ENCODE peak calls at places on chromosomes 16 and 17, in four cellular contexts. One of them, this sample, is unnamed.

GRCh38 chr16:47258874-47259461 is 115.2 kb upstream of the NETO2 start:
- DNase-seq in SK-N-SH: peak; percentile 42
- DNase-seq in HepG2: peak; percentile 38
- DNase-seq in GM12878: peak; percentile 5
- DNase-seq in this sample: peak; percentile 55

GRCh38 chr17:72931163-72931562 is 161.3 kb downstream of the SLC39A11 start:
- DNase-seq in HepG2: no peak
- DNase-seq in SK-N-SH: no peak
- DNase-seq in GM12878: peak; percentile 25
- DNase-seq in this sample: no peak

GRCh38 chr17:79652999-79653643 is 42.3 kb upstream of the RBFOX3 start:
- DNase-seq in SK-N-SH: no peak
- DNase-seq in GM12878: no peak
- DNase-seq in HepG2: no peak
- DNase-seq in this sample: no peak

GRCh38 chr17:69919789-69920188 is 155.2 kb upstream of the KCNJ16 start:
- DNase-seq in GM12878: no peak
- DNase-seq in SK-N-SH: no peak
- DNase-seq in HepG2: no peak
- DNase-seq in this sample: no peak

GRCh38 chr17:50934672-50935200 is 68.6 kb upstream of the TOB1 start:
- DNase-seq in HepG2: no peak
- DNase-seq in SK-N-SH: no peak
- DNase-seq in GM12878: no peak
- DNase-seq in this sample: peak; percentile 60

GRCh38 chr16:80804451-80805383 is at the start of gene CDYL2:
- DNase-seq in GM12878: no peak
- DNase-seq in SK-N-SH: peak; percentile 78
- DNase-seq in HepG2: no peak
- DNase-seq in this sample: peak; percentile 36

GRCh38 chr16:75292691-75293090 is 41.3 kb upstream of the BCAR1 start:
- DNase-seq in SK-N-SH: no peak
- DNase-seq in HepG2: no peak
- DNase-seq in GM12878: no peak
- DNase-seq in this sample: no peak

GRCh38 chr17:50558955-50559614 is 1.4 kb upstream of the CACNA1G start:
- DNase-seq in GM12878: no peak
- DNase-seq in HepG2: no peak
- DNase-seq in SK-N-SH: no peak
- DNase-seq in this sample: no peak

GRCh38 chr16:75064403-75065148 is 52.0 kb downstream of the LDHD start:
- DNase-seq in SK-N-SH: no peak
- DNase-seq in GM12878: no peak
- DNase-seq in HepG2: peak; percentile 83
- DNase-seq in this sample: peak; percentile 66

GRCh38 chr16:17983114-17983513 is 353.4 kb downstream of the NPIPA8 start:
- DNase-seq in GM12878: no peak
- DNase-seq in HepG2: no peak
- DNase-seq in SK-N-SH: no peak
- DNase-seq in this sample: no peak

GRCh38 chr16:14140916-14141315 is 69.8 kb downstream of the MRTFB start:
- DNase-seq in HepG2: no peak
- DNase-seq in SK-N-SH: no peak
- DNase-seq in GM12878: no peak
- DNase-seq in this sample: no peak

GRCh38 chr17:40648326-40648968 is 829 bp upstream of the SMARCE1 start:
- DNase-seq in GM12878: no peak
- DNase-seq in SK-N-SH: no peak
- DNase-seq in HepG2: peak; percentile 56
- DNase-seq in this sample: no peak

GRCh38 chr16:75382611-75383010 is 50.7 kb downstream of the CFDP1 start:
- DNase-seq in GM12878: no peak
- DNase-seq in SK-N-SH: no peak
- DNase-seq in HepG2: no peak
- DNase-seq in this sample: no peak

GRCh38 chr16:69839798-69840409 is 77.8 kb downstream of the WWP2 start:
- DNase-seq in HepG2: peak; percentile 81
- DNase-seq in SK-N-SH: no peak
- DNase-seq in GM12878: no peak
- DNase-seq in this sample: no peak

GRCh38 chr17:57482657-57483056 is 226.3 kb downstream of the MSI2 start:
- DNase-seq in SK-N-SH: no peak
- DNase-seq in HepG2: no peak
- DNase-seq in GM12878: no peak
- DNase-seq in this sample: no peak

GRCh38 chr16:79209308-79209707 is 391.2 kb downstream of the MAF start:
- DNase-seq in SK-N-SH: no peak
- DNase-seq in HepG2: no peak
- DNase-seq in GM12878: no peak
- DNase-seq in this sample: no peak

GRCh38 chr17:63086483-63087185 is 120.6 kb downstream of the TANC2 start:
- DNase-seq in HepG2: no peak
- DNase-seq in SK-N-SH: no peak
- DNase-seq in GM12878: no peak
- DNase-seq in this sample: no peak
- TF ChIP-seq NFIC in HepG2: no peak
- TF ChIP-seq NFIC in SK-N-SH: no peak
- TF ChIP-seq NFIC in GM12878: no peak
- TF ChIP-seq NFIC in this sample: no peak

DNA sequence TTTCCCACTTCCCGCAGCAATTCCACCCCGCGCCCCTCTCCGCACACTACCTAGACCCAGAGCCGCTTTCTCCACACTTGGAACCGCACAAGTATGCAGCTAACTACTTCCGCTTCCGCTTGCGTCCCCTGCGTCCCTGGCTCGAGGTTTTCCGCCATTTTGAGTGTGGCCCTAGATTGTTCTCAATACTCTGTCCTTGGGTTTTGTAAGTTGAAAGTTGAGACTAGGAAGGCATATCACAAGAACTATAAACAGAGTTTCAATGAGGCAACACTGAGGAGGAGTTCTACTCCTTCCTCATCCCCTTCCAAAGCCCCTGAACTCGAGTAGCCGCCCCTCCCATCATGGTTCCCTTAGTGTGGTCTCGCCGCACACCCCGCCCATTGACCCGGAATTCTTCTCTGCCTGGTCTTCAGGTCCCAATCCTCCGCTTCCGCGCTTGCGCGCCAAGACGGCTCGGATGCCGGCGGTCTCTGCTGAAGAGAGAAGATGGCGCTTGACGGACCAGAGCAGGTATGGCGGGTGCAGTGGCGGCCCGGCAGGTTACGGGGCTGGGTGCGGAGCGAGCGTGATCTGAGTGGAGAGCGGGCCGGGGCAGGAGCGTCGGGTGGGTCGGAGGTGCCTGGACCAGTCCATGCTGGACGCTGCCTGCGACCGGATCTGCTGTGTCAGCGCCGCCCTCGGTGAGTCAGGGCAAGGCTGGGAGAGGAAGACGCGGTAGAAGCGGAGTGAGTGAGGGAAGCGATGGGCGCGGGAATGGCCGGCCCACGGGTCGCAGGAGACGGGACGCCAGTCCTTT is at the start of the genes FTSJ3 and PSMC5:
- DNase-seq in SK-N-SH: peak; percentile 95
- DNase-seq in HepG2: peak; percentile 95
- DNase-seq in GM12878: peak; percentile 84
- DNase-seq in this sample: peak; percentile 82
- TF ChIP-seq REST in SK-N-SH: peak; percentile 69
- TF ChIP-seq REST in HepG2: peak; percentile 57
- TF ChIP-seq REST in GM12878: peak; percentile 20
- TF ChIP-seq REST in this sample: peak; percentile 63

GRCh38 chr16:53922805-53923645 is 219.1 kb downstream of the FTO start:
- DNase-seq in GM12878: no peak
- DNase-seq in HepG2: no peak
- DNase-seq in SK-N-SH: peak; percentile 5
- DNase-seq in this sample: no peak
- TF ChIP-seq NFIC in GM12878: no peak
- TF ChIP-seq NFIC in HepG2: no peak
- TF ChIP-seq NFIC in SK-N-SH: no peak
- TF ChIP-seq NFIC in this sample: no peak

GRCh38 chr17:42436401-42436800 is 13.3 kb upstream of the CAVIN1 start:
- DNase-seq in HepG2: peak; percentile 82
- DNase-seq in GM12878: no peak
- DNase-seq in SK-N-SH: no peak
- DNase-seq in this sample: no peak
- TF ChIP-seq REST in HepG2: no peak
- TF ChIP-seq REST in GM12878: no peak
- TF ChIP-seq REST in SK-N-SH: no peak
- TF ChIP-seq REST in this sample: no peak

GRCh38 chr16:27441998-27442397 is 40.0 kb downstream of the IL21R start:
- DNase-seq in GM12878: no peak
- DNase-seq in HepG2: no peak
- DNase-seq in SK-N-SH: no peak
- DNase-seq in this sample: no peak

GRCh38 chr16:27444470-27444869 is 42.5 kb downstream of the IL21R start:
- DNase-seq in GM12878: no peak
- DNase-seq in SK-N-SH: no peak
- DNase-seq in HepG2: no peak
- DNase-seq in this sample: no peak

GRCh38 chr16:27446721-27447120 is 44.7 kb downstream of the IL21R start:
- DNase-seq in HepG2: no peak
- DNase-seq in SK-N-SH: no peak
- DNase-seq in GM12878: no peak
- DNase-seq in this sample: no peak

GRCh38 chr16:27445502-27446175 is 43.7 kb downstream of the IL21R start:
- DNase-seq in GM12878: no peak
- DNase-seq in SK-N-SH: no peak
- DNase-seq in HepG2: no peak
- DNase-seq in this sample: no peak

GRCh38 chr16:27444015-27444414 is 42.0 kb downstream of the IL21R start:
- DNase-seq in HepG2: no peak
- DNase-seq in SK-N-SH: no peak
- DNase-seq in GM12878: no peak
- DNase-seq in this sample: no peak
- TF ChIP-seq NFIC in HepG2: no peak
- TF ChIP-seq NFIC in SK-N-SH: peak; percentile 80
- TF ChIP-seq NFIC in GM12878: no peak
- TF ChIP-seq NFIC in this sample: no peak

DNA sequence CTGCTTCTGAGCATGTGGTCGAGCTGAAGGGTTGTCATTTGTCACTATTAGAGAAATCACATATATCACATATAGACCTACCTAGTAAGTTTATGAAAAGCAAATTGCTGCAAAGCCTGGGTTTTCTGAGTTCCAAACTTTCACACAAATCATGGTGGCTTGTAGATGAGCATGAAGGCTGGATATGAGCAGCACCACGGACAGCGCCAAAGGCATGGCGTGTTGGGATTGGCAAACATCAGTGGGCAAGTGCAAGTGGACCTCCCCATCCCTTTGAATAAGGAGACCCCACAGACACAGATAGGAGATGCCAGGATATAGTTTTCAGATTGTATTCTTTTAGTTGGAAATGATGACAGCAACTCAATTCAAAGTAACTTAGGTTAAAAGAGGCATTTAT is 77.6 kb upstream of the CACNG3 start:
- DNase-seq in HepG2: no peak
- DNase-seq in SK-N-SH: no peak
- DNase-seq in GM12878: no peak
- DNase-seq in this sample: peak; percentile 28
- TF ChIP-seq REST in HepG2: peak; percentile 95
- TF ChIP-seq REST in SK-N-SH: peak; percentile 87
- TF ChIP-seq REST in GM12878: peak; percentile 85
- TF ChIP-seq REST in this sample: peak; percentile 81

GRCh38 chr17:74153821-74154430 is 49.6 kb upstream of the RPL38 start:
- DNase-seq in HepG2: no peak
- DNase-seq in GM12878: no peak
- DNase-seq in SK-N-SH: no peak
- DNase-seq in this sample: no peak
- TF ChIP-seq NFIC in HepG2: no peak
- TF ChIP-seq NFIC in GM12878: no peak
- TF ChIP-seq NFIC in SK-N-SH: no peak
- TF ChIP-seq NFIC in this sample: no peak

GRCh38 chr17:61972311-61972710 is 44.5 kb upstream of the INTS2 start:
- DNase-seq in SK-N-SH: no peak
- DNase-seq in GM12878: no peak
- DNase-seq in HepG2: no peak
- DNase-seq in this sample: no peak

GRCh38 chr17:61967729-61968128 is 39.9 kb upstream of the INTS2 start:
- DNase-seq in HepG2: no peak
- DNase-seq in SK-N-SH: no peak
- DNase-seq in GM12878: no peak
- DNase-seq in this sample: no peak

GRCh38 chr17:61966201-61966600 is 38.4 kb upstream of the INTS2 start:
- DNase-seq in SK-N-SH: peak; percentile 22
- DNase-seq in GM12878: no peak
- DNase-seq in HepG2: no peak
- DNase-seq in this sample: peak; percentile 8

GRCh38 chr17:61970030-61970429 is 42.2 kb upstream of the INTS2 start:
- DNase-seq in GM12878: no peak
- DNase-seq in SK-N-SH: no peak
- DNase-seq in HepG2: no peak
- DNase-seq in this sample: no peak

GRCh38 chr17:61968757-61969156 is 41.0 kb upstream of the INTS2 start:
- DNase-seq in SK-N-SH: no peak
- DNase-seq in GM12878: no peak
- DNase-seq in HepG2: no peak
- DNase-seq in this sample: no peak
- TF ChIP-seq REST in SK-N-SH: no peak
- TF ChIP-seq REST in GM12878: no peak
- TF ChIP-seq REST in HepG2: no peak
- TF ChIP-seq REST in this sample: no peak

DNA sequence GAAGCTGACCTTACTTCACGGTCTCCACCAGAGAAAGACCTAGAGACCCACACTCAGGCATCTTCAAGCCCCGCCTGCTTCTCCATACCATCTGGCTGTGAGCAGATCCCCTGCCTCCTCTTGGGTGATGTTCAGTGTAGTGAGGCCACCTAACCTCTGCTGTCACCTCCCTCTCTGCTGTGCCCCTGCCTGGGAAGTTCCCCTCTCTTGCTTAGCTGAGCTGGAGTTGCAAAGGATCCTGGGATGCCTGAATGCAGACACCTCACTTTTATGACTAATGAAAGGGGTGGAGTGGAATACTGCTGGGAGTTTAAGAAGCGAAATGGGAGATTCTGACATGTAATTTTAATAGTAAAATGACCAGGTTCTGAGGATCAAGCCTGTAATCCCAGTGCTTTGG is 5.8 kb downstream of the IRX3 start:
- DNase-seq in SK-N-SH: no peak
- DNase-seq in HepG2: no peak
- DNase-seq in GM12878: no peak
- DNase-seq in this sample: no peak
- TF ChIP-seq NFIC in SK-N-SH: no peak
- TF ChIP-seq NFIC in HepG2: no peak
- TF ChIP-seq NFIC in GM12878: no peak
- TF ChIP-seq NFIC in this sample: no peak